ENCODE peak calls at places on chromosomes 2 and 18, in five cellular contexts. One of them, this sample, is unnamed.

GRCh38 chr18:74040459-74041332 is 106.9 kb downstream of the FBXO15 start:
- DNase-seq in H1: no peak
- DNase-seq in fibroblast of mammary gland: peak; percentile 19
- DNase-seq in CD4-positive, alpha-beta T cell: peak; percentile 74
- DNase-seq in cardiac fibroblast: no peak
- DNase-seq in this sample: peak; percentile 61

GRCh38 chr2:189171956-189172609 is 7.5 kb downstream of the COL5A2 start:
- DNase-seq in H1: no peak
- DNase-seq in fibroblast of mammary gland: no peak
- DNase-seq in CD4-positive, alpha-beta T cell: no peak
- DNase-seq in cardiac fibroblast: no peak
- DNase-seq in this sample: no peak

GRCh38 chr2:148524519-148524919 is 120.0 kb upstream of the EPC2 start:
- DNase-seq in H1: no peak
- DNase-seq in fibroblast of mammary gland: no peak
- DNase-seq in CD4-positive, alpha-beta T cell: peak; percentile 54
- DNase-seq in cardiac fibroblast: no peak
- DNase-seq in this sample: no peak

GRCh38 chr2:118097657-118098056 is 9.4 kb downstream of the INSIG2 start:
- DNase-seq in H1: no peak
- DNase-seq in fibroblast of mammary gland: no peak
- DNase-seq in CD4-positive, alpha-beta T cell: no peak
- DNase-seq in cardiac fibroblast: peak; percentile 54
- DNase-seq in this sample: peak; percentile 78

GRCh38 chr18:12256946-12257345 is 2.8 kb downstream of the CIDEA start:
- DNase-seq in H1: no peak
- DNase-seq in fibroblast of mammary gland: peak; percentile 26
- DNase-seq in CD4-positive, alpha-beta T cell: no peak
- DNase-seq in cardiac fibroblast: peak; percentile 46
- DNase-seq in this sample: no peak

GRCh38 chr2:29597048-29597447 is 324.3 kb downstream of the ALK start:
- DNase-seq in H1: no peak
- DNase-seq in fibroblast of mammary gland: no peak
- DNase-seq in CD4-positive, alpha-beta T cell: no peak
- DNase-seq in cardiac fibroblast: no peak
- DNase-seq in this sample: no peak

GRCh38 chr2:33304032-33304864 is 172.2 kb upstream of the RASGRP3 start:
- DNase-seq in H1: no peak
- DNase-seq in fibroblast of mammary gland: no peak
- DNase-seq in CD4-positive, alpha-beta T cell: no peak
- DNase-seq in cardiac fibroblast: no peak
- DNase-seq in this sample: no peak

GRCh38 chr2:143716527-143716926 is 587.3 kb downstream of the ARHGAP15 start:
- DNase-seq in H1: no peak
- DNase-seq in fibroblast of mammary gland: no peak
- DNase-seq in CD4-positive, alpha-beta T cell: no peak
- DNase-seq in cardiac fibroblast: no peak
- DNase-seq in this sample: no peak

GRCh38 chr2:96389728-96390127 is 54.2 kb downstream of the NCAPH start:
- DNase-seq in H1: no peak
- DNase-seq in fibroblast of mammary gland: no peak
- DNase-seq in CD4-positive, alpha-beta T cell: no peak
- DNase-seq in cardiac fibroblast: no peak
- DNase-seq in this sample: no peak

GRCh38 chr2:19764998-19765397 is 136.8 kb downstream of the TTC32 start:
- DNase-seq in H1: no peak
- DNase-seq in fibroblast of mammary gland: no peak
- DNase-seq in CD4-positive, alpha-beta T cell: no peak
- DNase-seq in cardiac fibroblast: peak; percentile 60
- DNase-seq in this sample: no peak

GRCh38 chr18:62438402-62438801 is 84.4 kb upstream of the ZCCHC2 start:
- DNase-seq in H1: no peak
- DNase-seq in fibroblast of mammary gland: no peak
- DNase-seq in CD4-positive, alpha-beta T cell: no peak
- DNase-seq in cardiac fibroblast: no peak
- DNase-seq in this sample: no peak

GRCh38 chr18:74803769-74804168 is 206.1 kb downstream of the ZNF407 start:
- DNase-seq in H1: no peak
- DNase-seq in fibroblast of mammary gland: peak; percentile 58
- DNase-seq in CD4-positive, alpha-beta T cell: no peak
- DNase-seq in cardiac fibroblast: no peak
- DNase-seq in this sample: no peak

GRCh38 chr2:112204411-112204810 is 50.4 kb downstream of the ZC3H8 start:
- DNase-seq in H1: no peak
- DNase-seq in fibroblast of mammary gland: peak; percentile 36
- DNase-seq in CD4-positive, alpha-beta T cell: no peak
- DNase-seq in cardiac fibroblast: peak; percentile 26
- DNase-seq in this sample: peak; percentile 21

GRCh38 chr2:60818272-60818671 is 62.2 kb downstream of the PAPOLG start:
- DNase-seq in H1: no peak
- DNase-seq in fibroblast of mammary gland: peak; percentile 25
- DNase-seq in CD4-positive, alpha-beta T cell: no peak
- DNase-seq in cardiac fibroblast: peak; percentile 28
- DNase-seq in this sample: peak; percentile 63
- TF ChIP-seq CTCF in H1: peak; percentile 0
- TF ChIP-seq CTCF in fibroblast of mammary gland: peak; percentile 28
- TF ChIP-seq CTCF in CD4-positive, alpha-beta T cell: no peak
- TF ChIP-seq CTCF in cardiac fibroblast: peak; percentile 21
- TF ChIP-seq CTCF in this sample: peak; percentile 25

DNA sequence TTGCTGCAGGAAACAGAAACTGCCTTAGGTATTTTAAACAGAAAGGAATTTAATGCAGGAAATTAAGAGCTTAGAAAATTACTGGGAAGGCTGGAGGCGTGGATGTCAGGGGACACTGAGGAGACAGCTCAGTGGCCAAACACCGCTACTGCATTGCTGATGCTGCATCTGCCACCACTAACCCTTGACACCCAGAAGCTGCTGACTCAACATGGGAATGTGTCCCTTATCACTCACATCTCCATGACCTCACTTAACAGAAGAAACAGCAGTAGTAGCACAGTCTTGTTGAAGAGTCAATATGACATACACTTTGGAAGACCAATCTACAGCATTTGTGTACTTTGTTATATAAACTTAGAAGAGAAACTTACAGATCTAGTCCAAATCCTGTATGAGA is 906.1 kb downstream of the SLC4A3 start:
- DNase-seq in H1: no peak
- DNase-seq in fibroblast of mammary gland: peak; percentile 57
- DNase-seq in CD4-positive, alpha-beta T cell: no peak
- DNase-seq in cardiac fibroblast: peak; percentile 44
- DNase-seq in this sample: peak; percentile 22
- TF ChIP-seq CTCF in H1: peak; percentile 63
- TF ChIP-seq CTCF in fibroblast of mammary gland: peak; percentile 43
- TF ChIP-seq CTCF in CD4-positive, alpha-beta T cell: no peak
- TF ChIP-seq CTCF in cardiac fibroblast: peak; percentile 33
- TF ChIP-seq CTCF in this sample: peak; percentile 35

DNA sequence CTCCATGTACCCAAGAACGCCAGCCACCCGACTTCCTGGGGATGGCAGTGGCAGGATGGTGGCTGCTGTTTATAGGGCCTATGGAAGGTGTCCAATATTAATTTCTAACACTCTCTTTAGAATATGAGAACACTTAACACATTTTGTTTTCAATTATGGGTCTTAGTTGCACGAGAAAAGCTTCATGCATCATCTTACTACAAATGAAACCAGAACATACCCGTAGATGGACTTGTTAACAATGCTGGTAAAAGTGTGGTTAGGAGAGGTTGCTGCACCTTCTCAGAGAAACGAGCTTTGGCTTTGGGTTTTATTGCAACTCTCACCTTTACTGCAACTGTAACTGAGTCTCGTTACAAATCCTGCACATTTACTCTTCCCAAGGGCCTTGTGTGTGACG is 335.6 kb upstream of the ID2 start:
- DNase-seq in H1: no peak
- DNase-seq in fibroblast of mammary gland: no peak
- DNase-seq in CD4-positive, alpha-beta T cell: no peak
- DNase-seq in cardiac fibroblast: no peak
- DNase-seq in this sample: no peak
- TF ChIP-seq CTCF in H1: no peak
- TF ChIP-seq CTCF in fibroblast of mammary gland: no peak
- TF ChIP-seq CTCF in CD4-positive, alpha-beta T cell: no peak
- TF ChIP-seq CTCF in cardiac fibroblast: no peak
- TF ChIP-seq CTCF in this sample: no peak

GRCh38 chr2:240157147-240157470 is 16.7 kb upstream of the OTOS start:
- DNase-seq in H1: no peak
- DNase-seq in fibroblast of mammary gland: no peak
- DNase-seq in CD4-positive, alpha-beta T cell: no peak
- DNase-seq in cardiac fibroblast: no peak
- DNase-seq in this sample: no peak
- TF ChIP-seq CTCF in H1: no peak
- TF ChIP-seq CTCF in fibroblast of mammary gland: no peak
- TF ChIP-seq CTCF in CD4-positive, alpha-beta T cell: no peak
- TF ChIP-seq CTCF in cardiac fibroblast: no peak
- TF ChIP-seq CTCF in this sample: no peak

GRCh38 chr2:71148506-71149063 is 18.2 kb downstream of the MPHOSPH10 start:
- DNase-seq in H1: no peak
- DNase-seq in fibroblast of mammary gland: no peak
- DNase-seq in CD4-positive, alpha-beta T cell: no peak
- DNase-seq in cardiac fibroblast: no peak
- DNase-seq in this sample: no peak

GRCh38 chr2:71150082-71150816 is 19.8 kb downstream of the MPHOSPH10 start:
- DNase-seq in H1: no peak
- DNase-seq in fibroblast of mammary gland: no peak
- DNase-seq in CD4-positive, alpha-beta T cell: no peak
- DNase-seq in cardiac fibroblast: no peak
- DNase-seq in this sample: no peak

GRCh38 chr2:71154279-71154678 is 23.8 kb downstream of the MPHOSPH10 start:
- DNase-seq in H1: no peak
- DNase-seq in fibroblast of mammary gland: no peak
- DNase-seq in CD4-positive, alpha-beta T cell: no peak
- DNase-seq in cardiac fibroblast: no peak
- DNase-seq in this sample: no peak

GRCh38 chr2:71153585-71153984 is 23.2 kb downstream of the MPHOSPH10 start:
- DNase-seq in H1: no peak
- DNase-seq in fibroblast of mammary gland: no peak
- DNase-seq in CD4-positive, alpha-beta T cell: no peak
- DNase-seq in cardiac fibroblast: no peak
- DNase-seq in this sample: no peak

DNA sequence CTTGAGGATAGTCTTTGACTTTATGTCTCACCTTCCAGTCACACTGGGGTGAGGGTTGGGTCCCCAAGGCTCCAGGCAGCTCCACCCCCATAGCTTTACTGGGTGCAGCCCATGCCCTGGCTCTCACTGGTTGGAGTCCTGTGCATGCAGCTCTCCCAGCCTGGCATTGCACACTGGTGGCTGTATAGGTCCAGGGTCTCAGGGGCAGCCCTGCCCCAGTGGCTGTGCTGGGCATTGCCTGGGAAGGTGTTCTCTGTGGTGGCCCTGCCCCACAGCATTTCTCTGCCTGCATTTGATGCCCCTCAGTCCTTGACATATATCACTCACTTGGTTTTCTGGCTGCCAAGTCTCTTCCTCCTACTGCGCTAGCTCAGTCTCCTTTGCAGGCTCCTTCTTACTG is 21.2 kb downstream of the MPHOSPH10 start:
- DNase-seq in H1: no peak
- DNase-seq in fibroblast of mammary gland: no peak
- DNase-seq in CD4-positive, alpha-beta T cell: no peak
- DNase-seq in cardiac fibroblast: no peak
- DNase-seq in this sample: no peak
- TF ChIP-seq CTCF in H1: peak; percentile 28
- TF ChIP-seq CTCF in fibroblast of mammary gland: no peak
- TF ChIP-seq CTCF in CD4-positive, alpha-beta T cell: no peak
- TF ChIP-seq CTCF in cardiac fibroblast: no peak
- TF ChIP-seq CTCF in this sample: no peak

DNA sequence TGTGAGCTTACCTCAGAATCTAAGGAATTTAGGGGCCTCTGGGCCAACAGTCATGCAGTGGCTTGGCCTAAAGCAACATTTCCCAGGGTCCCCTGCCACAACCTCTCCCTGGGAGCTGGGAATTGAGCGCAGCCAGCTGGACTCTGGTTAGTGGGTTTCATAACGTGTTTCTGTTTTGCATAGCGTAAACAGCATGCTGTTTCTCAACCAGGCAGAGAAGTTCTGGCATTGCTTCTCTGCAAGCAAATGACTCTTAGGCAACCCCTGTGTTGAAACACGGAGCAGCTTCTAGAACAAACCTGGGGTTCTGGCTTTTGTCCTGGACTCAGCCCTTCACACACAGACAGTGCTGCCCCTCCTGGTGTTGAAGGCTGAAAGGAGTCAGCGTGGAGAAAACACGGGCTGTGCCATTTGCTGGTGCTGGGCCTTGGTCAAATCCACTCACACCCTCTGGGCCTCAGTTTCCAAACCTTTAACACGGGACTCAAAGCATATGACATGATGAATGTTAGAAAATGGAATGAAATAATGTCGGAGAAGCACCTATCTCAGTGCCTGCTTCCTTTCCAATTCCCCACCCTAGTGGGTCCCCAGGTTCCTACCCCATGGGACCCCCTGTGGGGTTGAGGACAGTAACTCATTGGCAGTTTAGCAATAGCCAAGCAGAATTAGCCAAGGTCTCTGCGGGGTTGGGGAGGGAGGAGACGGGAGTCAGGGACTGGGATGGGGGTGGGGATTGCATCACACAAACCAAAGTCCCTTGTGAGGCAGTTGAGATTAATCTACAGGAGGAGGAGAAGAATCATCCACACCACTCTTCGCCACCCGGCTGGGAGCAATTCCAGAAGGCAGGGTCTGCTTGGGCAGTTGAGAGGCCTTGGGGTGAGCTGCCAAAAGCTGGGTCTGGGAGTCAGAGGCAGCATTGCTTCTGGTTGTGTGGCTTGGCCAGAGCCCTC is 30.2 kb upstream of the IL1R2 start:
- DNase-seq in H1: no peak
- DNase-seq in fibroblast of mammary gland: peak; percentile 100
- DNase-seq in CD4-positive, alpha-beta T cell: no peak
- DNase-seq in cardiac fibroblast: peak; percentile 99
- DNase-seq in this sample: peak; percentile 99
- TF ChIP-seq CTCF in H1: no peak
- TF ChIP-seq CTCF in fibroblast of mammary gland: peak; percentile 33
- TF ChIP-seq CTCF in CD4-positive, alpha-beta T cell: no peak
- TF ChIP-seq CTCF in cardiac fibroblast: peak; percentile 30
- TF ChIP-seq CTCF in this sample: no peak

GRCh38 chr2:104872866-104873688 is 19.2 kb downstream of the POU3F3 start:
- DNase-seq in H1: no peak
- DNase-seq in fibroblast of mammary gland: peak; percentile 72
- DNase-seq in CD4-positive, alpha-beta T cell: no peak
- DNase-seq in cardiac fibroblast: peak; percentile 71
- DNase-seq in this sample: peak; percentile 78
- TF ChIP-seq CTCF in H1: peak; percentile 70
- TF ChIP-seq CTCF in fibroblast of mammary gland: peak; percentile 62
- TF ChIP-seq CTCF in CD4-positive, alpha-beta T cell: peak; percentile 17
- TF ChIP-seq CTCF in cardiac fibroblast: peak; percentile 61
- TF ChIP-seq CTCF in this sample: peak; percentile 76

GRCh38 chr2:169583494-169583893 is 657 bp upstream of the PPIG start:
- DNase-seq in H1: no peak
- DNase-seq in fibroblast of mammary gland: no peak
- DNase-seq in CD4-positive, alpha-beta T cell: no peak
- DNase-seq in cardiac fibroblast: no peak
- DNase-seq in this sample: no peak
- TF ChIP-seq CTCF in H1: no peak
- TF ChIP-seq CTCF in fibroblast of mammary gland: no peak
- TF ChIP-seq CTCF in CD4-positive, alpha-beta T cell: no peak
- TF ChIP-seq CTCF in cardiac fibroblast: no peak
- TF ChIP-seq CTCF in this sample: no peak

This sample was measured in NB4.